ENCODE peak calls at places on chromosomes 2 and 18, in nine cellular contexts. D, Y, X, V, Z, O, S, P and F are unnamed samples. For H3K4me1 and H3K27me3, the result is how much of the 10 kb centered on the place peaks cover.

GRCh38 chr2:98355881-98356280 is 9.6 kb downstream of the CNGA3 start:
- DNase-seq in Y (no peak), P (no peak), V (no peak), O (no peak), D (no peak), S (no peak), X (no peak), Z (no peak), F (no peak)

GRCh38 chr18:55048892-55049291 is 89.6 kb upstream of the CCDC68 start:
- DNase-seq in S (no peak), P (peak), D (peak), V (peak), Y (no peak), Z (no peak), O (no peak), X (peak), F (no peak)

GRCh38 chr2:239724851-239725550 is 300.1 kb downstream of the NDUFA10 start:
- DNase-seq in Y (peak), Z (peak), D (no peak), S (no peak), O (peak), V (no peak), P (no peak), X (no peak), F (no peak)

GRCh38 chr18:68991281-68991680 is 193.4 kb downstream of the CCDC102B start:
- DNase-seq in P (no peak), D (peak), S (no peak), X (peak), V (peak), Z (no peak), O (no peak), Y (no peak), F (no peak)

GRCh38 chr2:234133004-234133403 is 82.5 kb downstream of the SPP2 start:
- DNase-seq in O (no peak), D (no peak), S (no peak), V (peak), Y (no peak), Z (no peak), X (peak), P (no peak), F (no peak)

GRCh38 chr18:48875942-48876511 is 74.7 kb downstream of the SMAD7 start:
- DNase-seq in X (peak), P (no peak), Z (no peak), O (peak), D (no peak), V (no peak), Y (no peak), S (no peak), F (no peak)

GRCh38 chr18:11541179-11541578 is 68.2 kb upstream of the SLC35G4 start:
- DNase-seq in Y (no peak), V (no peak), S (no peak), D (peak), P (no peak), Z (no peak), X (no peak), O (no peak), F (no peak)

GRCh38 chr2:23602113-23602512 is 217.1 kb downstream of the KLHL29 start:
- DNase-seq in P (no peak), O (peak), S (no peak), Z (no peak), Y (peak), V (peak), D (peak), X (peak), F (no peak)

GRCh38 chr2:199456383-199457146 is 1.2 kb downstream of the SATB2 start:
- DNase-seq in S (no peak), P (no peak), X (no peak), Z (no peak), V (peak), Y (no peak), D (no peak), O (peak), F (no peak)

GRCh38 chr2:17740203-17740602 is 13.4 kb downstream of the SMC6 start:
- DNase-seq in Y (no peak), P (no peak), O (no peak), D (no peak), S (no peak), V (no peak), Z (no peak), X (no peak), F (no peak)

GRCh38 chr2:234444888-234445287 is 52.0 kb downstream of the ARL4C start:
- DNase-seq in P (peak), Y (peak), D (peak), O (no peak), V (peak), X (peak), Z (no peak), S (peak), F (peak)

GRCh38 chr2:160418398-160418765 is 75.2 kb downstream of the RBMS1 start:
- DNase-seq in P (peak), D (no peak), X (no peak), Z (no peak), O (no peak), V (peak), Y (no peak), S (no peak), F (no peak)
- H3K4me1 ChIP-seq in P (half or more), D (under half), X (under half), Z (under half), O (under half), V (half or more), Y (under half), S (under half), F (half or more)

GRCh38 chr2:74501335-74502071 is 2.1 kb upstream of the LBX2 start:
- DNase-seq in Y (no peak), X (no peak), P (no peak), V (no peak), S (no peak), D (no peak), Z (no peak), O (no peak), F (no peak)

GRCh38 chr2:74500578-74500946 is 1.2 kb upstream of the LBX2 start:
- DNase-seq in P (no peak), Z (no peak), V (no peak), X (no peak), D (no peak), Y (no peak), O (no peak), S (no peak), F (no peak)

GRCh38 chr2:74499269-74499939 is at the start of gene LBX2:
- DNase-seq in S (no peak), D (peak), X (no peak), P (no peak), Z (no peak), V (peak), Y (no peak), O (no peak), F (no peak)

GRCh38 chr2:74498500-74499268 is 719 bp downstream of the LBX2 start:
- DNase-seq in O (no peak), Z (peak), V (peak), X (no peak), Y (no peak), P (peak), D (no peak), S (no peak), F (no peak)

GRCh38 chr2:74499940-74500577 is 656 bp upstream of the LBX2 start:
- DNase-seq in D (no peak), V (no peak), Z (no peak), O (no peak), S (no peak), Y (no peak), X (no peak), P (no peak), F (no peak)
- H3K4me3 ChIP-seq in D (peak), V (no peak), Z (no peak), O (no peak), S (no peak), Y (no peak), X (peak), P (no peak), F (peak)

GRCh38 chr2:84647267-84647666 is 131.0 kb downstream of the DNAH6 start:
- DNase-seq in D (no peak), Y (no peak), Z (no peak), S (no peak), X (no peak), O (no peak), P (no peak), V (no peak), F (no peak)
- H3K27me3 ChIP-seq in D (under half), Y (under half), Z (under half), S (under half), X (under half), O (under half), P (under half), V (under half), F (under half)

GRCh38 chr2:46361920-46362666 is 64.9 kb downstream of the EPAS1 start:
- DNase-seq in O (no peak), V (no peak), S (peak), X (no peak), Z (no peak), D (no peak), P (no peak), Y (no peak), F (no peak)

GRCh38 chr2:46355756-46356155 is 58.5 kb downstream of the EPAS1 start:
- DNase-seq in O (no peak), Z (no peak), X (no peak), D (no peak), Y (no peak), V (no peak), S (no peak), P (no peak), F (no peak)

GRCh38 chr2:46356993-46357392 is 59.8 kb downstream of the EPAS1 start:
- DNase-seq in S (no peak), P (no peak), Z (no peak), Y (no peak), V (no peak), O (no peak), D (no peak), X (no peak), F (no peak)

GRCh38 chr2:46360303-46360702 is 63.1 kb downstream of the EPAS1 start:
- DNase-seq in D (no peak), S (no peak), Y (no peak), P (no peak), V (no peak), O (no peak), X (no peak), Z (no peak), F (no peak)

DNA sequence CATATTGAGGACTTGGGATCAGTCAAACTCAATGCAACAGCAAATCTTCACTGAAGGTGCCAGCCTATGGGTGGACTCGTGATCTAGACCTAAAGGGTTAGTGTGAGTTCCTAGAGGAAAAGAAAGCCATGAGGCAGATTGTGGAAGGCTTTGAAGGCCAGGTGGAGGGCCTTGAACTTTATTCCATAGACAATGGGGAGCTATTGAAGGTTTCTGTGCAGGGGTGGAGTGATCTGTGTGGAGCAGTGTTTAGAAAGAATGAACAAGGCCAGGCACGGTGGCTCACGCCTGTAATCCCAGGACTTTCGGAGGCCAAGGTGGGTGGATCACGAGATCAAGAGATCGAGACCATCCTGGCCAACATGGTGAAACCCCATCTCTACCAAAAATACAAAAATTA is 61.5 kb downstream of the EPAS1 start:
- DNase-seq in V (no peak), P (no peak), X (no peak), Z (no peak), Y (no peak), D (no peak), S (no peak), O (no peak), F (no peak)
- H3K4me1 ChIP-seq in V (under half), P (under half), X (under half), Z (under half), Y (under half), D (under half), S (under half), O (under half), F (half or more)

GRCh38 chr2:61889212-61889956 is 928 bp upstream of the CCT4 start:
- DNase-seq in Z (peak), X (no peak), D (no peak), S (no peak), O (peak), P (no peak), Y (no peak), V (no peak), F (no peak)

GRCh38 chr2:61882850-61883249 is 5.6 kb downstream of the CCT4 start:
- DNase-seq in P (no peak), S (no peak), D (no peak), Y (no peak), Z (no peak), X (no peak), V (no peak), O (no peak), F (no peak)

GRCh38 chr2:61887684-61888303 is 662 bp downstream of the CCT4 start:
- DNase-seq in X (peak), V (peak), Y (no peak), O (no peak), P (peak), Z (no peak), S (peak), D (peak), F (no peak)

DNA sequence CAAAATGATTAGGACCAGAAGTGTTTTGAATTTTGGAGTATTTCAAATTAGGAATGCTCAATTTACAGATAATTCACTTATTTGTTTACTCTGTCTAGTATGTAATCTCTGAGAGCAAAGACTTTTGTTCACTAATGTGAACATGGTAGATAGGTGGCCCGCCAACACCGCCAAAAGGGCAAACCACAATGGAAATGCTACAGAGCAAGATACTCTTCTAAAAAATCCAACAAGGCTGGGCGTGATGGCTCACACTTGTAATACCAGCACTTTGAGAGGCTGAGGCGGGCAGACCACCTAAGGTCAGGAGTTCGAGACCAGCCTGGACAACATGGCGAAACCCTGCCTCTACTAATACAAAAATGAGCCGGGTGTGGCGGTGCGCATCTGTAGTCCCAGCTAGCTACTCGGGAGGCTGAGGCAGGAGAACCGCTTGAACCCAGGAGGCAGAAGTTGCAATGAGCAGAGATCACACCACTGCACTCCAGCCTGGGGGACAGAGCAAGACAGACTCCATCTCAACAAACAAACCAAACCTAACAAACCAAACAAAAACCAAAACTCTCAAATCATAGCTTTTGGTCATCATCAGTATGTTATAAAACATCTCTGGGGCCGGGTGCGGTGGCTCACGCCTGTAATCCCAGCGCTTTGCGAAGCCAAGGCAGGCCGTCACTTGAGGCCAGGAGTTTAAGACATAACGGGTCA is 2.4 kb downstream of the CCT4 start:
- DNase-seq in S (no peak), X (no peak), Z (no peak), V (no peak), D (no peak), O (no peak), P (no peak), Y (no peak), F (no peak)
- H3K4me3 ChIP-seq in S (peak), X (no peak), Z (peak), V (peak), D (peak), O (no peak), P (no peak), Y (no peak), F (peak)

GRCh38 chr2:226715347-226715990 is 84.2 kb downstream of the IRS1 start:
- DNase-seq in O (no peak), X (no peak), P (no peak), V (no peak), Z (no peak), S (no peak), D (no peak), Y (no peak), F (no peak)
- H3K27me3 ChIP-seq in O (under half), X (under half), P (under half), V (under half), Z (under half), S (under half), D (under half), Y (under half), F (under half)

DNA sequence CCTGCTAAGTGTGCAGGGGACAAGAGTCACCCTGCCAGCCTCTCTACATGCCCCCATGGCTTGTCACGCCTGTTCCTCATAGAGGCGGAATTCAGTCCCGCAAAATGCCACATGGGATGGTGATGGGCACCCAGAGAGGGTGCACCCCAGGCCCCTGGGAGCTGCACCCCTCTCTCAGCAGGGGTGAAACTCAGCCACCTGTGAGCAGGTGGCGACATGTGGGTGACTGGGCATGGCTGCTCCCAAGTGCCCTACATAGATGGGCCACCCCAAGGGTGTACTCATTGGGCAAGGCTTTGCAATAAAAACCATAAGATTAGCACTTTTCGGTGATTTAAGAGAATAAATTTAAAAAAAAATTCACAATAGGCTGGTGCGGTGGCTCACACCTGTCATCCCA is 6.3 kb downstream of the HS6ST1 start:
- DNase-seq in Z (peak), S (no peak), P (no peak), V (no peak), D (no peak), X (no peak), O (no peak), Y (peak), F (no peak)
- H3K4me1 ChIP-seq in Z (half or more), S (half or more), P (under half), V (under half), D (under half), X (under half), O (under half), Y (half or more), F (half or more)

GRCh38 chr2:33230877-33231276 is 245.6 kb upstream of the RASGRP3 start:
- DNase-seq in O (no peak), Z (no peak), S (no peak), D (no peak), V (no peak), Y (no peak), P (no peak), X (peak), F (no peak)
- H3K4me3 ChIP-seq in O (no peak), Z (no peak), S (no peak), D (no peak), V (no peak), Y (no peak), P (no peak), X (no peak), F (no peak)

DNA sequence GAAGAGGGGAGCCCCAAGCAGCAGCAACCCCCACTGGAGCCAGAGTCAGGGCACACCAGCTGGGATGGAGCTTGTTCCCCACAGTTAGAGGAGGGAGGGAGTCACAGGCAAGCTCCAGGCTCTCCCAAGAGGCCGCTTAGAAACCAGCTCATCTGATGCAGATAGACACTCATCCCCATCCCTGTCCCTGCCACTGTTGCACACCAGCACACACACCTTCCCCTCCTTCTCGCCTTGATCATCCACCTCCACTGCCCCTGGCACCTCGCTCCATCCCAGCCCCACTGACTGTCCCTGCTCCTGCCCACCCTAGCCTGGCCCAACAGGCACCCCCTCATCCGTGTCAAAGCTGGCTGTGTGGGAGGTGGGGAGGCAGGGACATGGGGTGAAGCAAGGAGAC is 1.5 kb upstream of the RUFY4 start:
- DNase-seq in O (no peak), V (no peak), Y (no peak), D (no peak), Z (no peak), P (no peak), S (no peak), X (no peak), F (no peak)
- H3K27me3 ChIP-seq in O (under half), V (half or more), Y (under half), D (under half), Z (under half), P (under half), S (under half), X (under half), F (half or more)

DNA sequence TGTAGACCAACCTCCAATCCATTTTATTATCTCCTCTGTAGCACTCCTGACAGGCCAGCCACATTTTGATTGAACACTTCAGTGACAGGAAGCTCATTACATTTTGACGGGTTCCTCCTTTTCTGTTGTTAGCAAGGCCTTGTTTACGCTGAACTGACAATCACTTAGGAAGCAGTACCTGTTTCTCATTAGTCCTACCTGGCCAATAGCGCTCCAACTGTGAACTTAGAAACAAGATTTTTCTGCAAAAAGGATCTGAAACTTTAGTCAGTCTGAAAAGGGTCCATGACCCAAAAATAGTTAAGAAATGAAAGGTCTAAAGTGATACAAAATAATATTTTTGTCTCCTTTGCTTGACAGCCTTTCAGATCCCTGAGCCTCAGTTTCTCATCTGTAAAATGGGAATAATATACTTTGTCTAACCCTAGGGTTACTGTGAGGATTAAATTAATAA is 119.6 kb upstream of the MSTN start:
- DNase-seq in P (no peak), Y (no peak), V (no peak), X (no peak), Z (no peak), O (no peak), S (no peak), D (no peak), F (no peak)
- H3K4me1 ChIP-seq in P (under half), Y (under half), V (under half), X (under half), Z (under half), O (under half), S (under half), D (under half), F (half or more)